ENCODE peak calls at places on chromosomes 7 and 10, in eight cellular contexts. A is uterus; M is kidney epithelial cell; L is NCI-H2107; K is A172; F is CD4-positive, alpha-beta memory T cell; H is GM20000; D is cardiac fibroblast. G is an unnamed sample.

GRCh38 chr7:123692471-123692877 is 36.8 kb downstream of the LMOD2 start:
- DNase-seq in H (no peak), D (no peak), L (no peak), M (no peak), F (no peak), K (no peak), A (no peak), G (no peak)

GRCh38 chr10:15457382-15457781 is 86.3 kb upstream of the FAM171A1 start:
- DNase-seq in L (no peak), M (no peak), A (no peak), H (no peak), K (no peak), F (no peak), D (no peak), G (no peak)

GRCh38 chr10:78653555-78653954 is 415.2 kb upstream of the ZMIZ1 start:
- DNase-seq in L (no peak), F (no peak), A (no peak), M (no peak), H (no peak), K (no peak), D (no peak), G (no peak)

GRCh38 chr10:129048513-129048912 is 418.5 kb upstream of the MGMT start:
- DNase-seq in M (peak; percentile 9), D (no peak), L (no peak), A (no peak), H (no peak), F (no peak), K (no peak), G (no peak)

GRCh38 chr10:20598590-20598989 is 298.5 kb downstream of the NEBL start:
- DNase-seq in D (peak; percentile 89), A (peak; percentile 21), F (no peak), L (no peak), K (peak; percentile 93), M (peak; percentile 85), H (no peak), G (peak; percentile 53)

GRCh38 chr10:77162697-77163096 is 474.9 kb downstream of the KCNMA1 start:
- DNase-seq in D (peak; percentile 85), F (no peak), L (no peak), A (no peak), M (no peak), K (peak; percentile 48), H (no peak), G (no peak)

GRCh38 chr10:59387951-59388431 is 25.6 kb upstream of the FAM13C start:
- DNase-seq in H (no peak), L (no peak), F (no peak), A (no peak), K (peak; percentile 97), M (peak; percentile 92), D (peak; percentile 96), G (peak; percentile 32)

GRCh38 chr7:16904086-16904485 is 22.3 kb upstream of the AGR3 start:
- DNase-seq in M (no peak), A (no peak), L (no peak), K (no peak), D (no peak), F (no peak), H (no peak), G (no peak)

GRCh38 chr10:101011517-101012423 is 12.2 kb downstream of the LZTS2 start:
- DNase-seq in K (no peak), A (no peak), H (no peak), L (no peak), D (peak; percentile 33), F (no peak), M (no peak), G (peak; percentile 57)

GRCh38 chr10:113753020-113753692 is 1.7 kb downstream of the PLEKHS1 start:
- DNase-seq in D (no peak), L (peak; percentile 7), M (no peak), A (no peak), F (no peak), H (no peak), K (no peak), G (no peak)

GRCh38 chr10:63241898-63242297 is 108.8 kb downstream of the NRBF2 start:
- DNase-seq in D (no peak), F (peak; percentile 34), M (no peak), A (no peak), L (no peak), H (no peak), K (no peak), G (no peak)

GRCh38 chr10:112953075-112953501 is 3.0 kb downstream of the TCF7L2 start:
- DNase-seq in L (no peak), F (no peak), K (no peak), H (no peak), A (no peak), D (peak; percentile 45), M (no peak), G (peak; percentile 33)

GRCh38 chr10:42959833-42960232 is 117.0 kb upstream of the RET start:
- DNase-seq in F (no peak), H (no peak), M (no peak), D (no peak), K (no peak), A (no peak), L (no peak), G (no peak)

GRCh38 chr7:104973909-104974415 is 40.0 kb upstream of the KMT2E start:
- DNase-seq in H (no peak), F (no peak), K (peak; percentile 82), D (peak; percentile 96), M (no peak), L (no peak), A (no peak), G (no peak)

GRCh38 chr7:34207810-34208209 is 302.5 kb downstream of the BMPER start:
- DNase-seq in K (no peak), H (no peak), D (no peak), L (no peak), M (no peak), A (no peak), F (no peak), G (no peak)

GRCh38 chr10:21449288-21449966 is 76.1 kb downstream of the SKIDA1 start:
- DNase-seq in A (no peak), F (no peak), D (no peak), K (no peak), M (no peak), H (no peak), L (no peak), G (no peak)